ENCODE peak calls at places on chromosome 3, in five cellular contexts. K is HEK293T; U is NCI-H774; F is stimulated activated CD4-positive, alpha-beta T cell treated with anti-CD3 and anti-CD28 coated beads, Interleukin-1b, Interleukin-23, amount 100 ng/mL, for 48 hours; E is CD4-positive, alpha-beta memory T cell. V is an unnamed sample.

GRCh38 chr3:86961297-86961696 is 29.7 kb downstream of the VGLL3 start:
- DNase-seq in K (no peak), F (no peak), E (no peak), U (no peak), V (no peak)

GRCh38 chr3:10817506-10817905 is 1.5 kb downstream of the SLC6A11 start:
- DNase-seq in E (no peak), U (no peak), F (no peak), K (no peak), V (no peak)

GRCh38 chr3:84925571-84925970 is 33.2 kb upstream of the CADM2 start:
- DNase-seq in K (no peak), U (no peak), E (no peak), F (no peak), V (no peak)

GRCh38 chr3:71962561-71963240 is 177.8 kb upstream of the PROK2 start:
- DNase-seq in K (no peak), F (no peak), U (no peak), E (no peak), V (peak)

GRCh38 chr3:55439657-55440405 is 47.3 kb downstream of the WNT5A start:
- DNase-seq in F (no peak), U (no peak), E (no peak), K (no peak), V (no peak)

GRCh38 chr3:53680026-53680425 is 166.2 kb downstream of the CHDH start:
- DNase-seq in K (no peak), E (no peak), U (peak), F (no peak), V (no peak)

GRCh38 chr3:72487078-72487765 is 361.0 kb downstream of the SHQ1 start:
- DNase-seq in K (peak), F (peak), U (no peak), E (no peak), V (no peak)

GRCh38 chr3:57029924-57030323 is 30.5 kb upstream of the SPATA12 start:
- DNase-seq in K (no peak), E (no peak), U (no peak), F (no peak), V (no peak)

GRCh38 chr3:128504957-128505730 is 12.1 kb upstream of the GATA2 start:
- DNase-seq in K (no peak), U (no peak), E (no peak), F (no peak), V (no peak)

GRCh38 chr3:147881933-147882332 is 472.8 kb downstream of the ZIC1 start:
- DNase-seq in E (no peak), F (no peak), U (no peak), K (no peak), V (no peak)

GRCh38 chr3:52193059-52193458 is 4.9 kb upstream of the ALAS1 start:
- DNase-seq in E (no peak), F (no peak), U (no peak), K (no peak), V (no peak)

GRCh38 chr3:117192888-117193287 is 483.3 kb downstream of the TUSC7 start:
- DNase-seq in K (no peak), E (no peak), U (no peak), F (no peak), V (no peak)

GRCh38 chr3:189685854-189686253 is 54.7 kb downstream of the TP63 start:
- DNase-seq in E (no peak), F (no peak), U (no peak), K (no peak), V (no peak)

GRCh38 chr3:154971771-154972326 is 108.3 kb upstream of the MME start:
- DNase-seq in K (no peak), U (no peak), F (no peak), E (no peak), V (peak)

GRCh38 chr3:28449398-28449797 is 100.8 kb upstream of the AZI2 start:
- DNase-seq in F (no peak), U (no peak), E (no peak), K (no peak), V (no peak)